ENCODE peak calls at places on chromosomes 5 and 9, in six cellular contexts. N, C, X, P, R and E are unnamed samples.

GRCh38 chr9:114824130-114824529 is 18.3 kb upstream of the TNFSF15 start:
- DNase-seq in C (no peak), R (no peak), X (no peak), N (no peak), P (no peak), E (no peak)

GRCh38 chr5:2201832-2202231 is 319.1 kb upstream of the IRX4 start:
- DNase-seq in R (no peak), C (no peak), P (peak; percentile 42), X (no peak), N (no peak), E (no peak)

GRCh38 chr5:97534166-97534565 is 351.1 kb upstream of the RIOK2 start:
- DNase-seq in C (no peak), R (no peak), P (no peak), N (no peak), X (peak; percentile 27), E (no peak)

GRCh38 chr9:2242778-2243395 is 227.7 kb downstream of the SMARCA2 start:
- DNase-seq in N (no peak), R (no peak), X (peak; percentile 33), P (no peak), C (no peak), E (no peak)

GRCh38 chr9:127706836-127707241 is at the start of gene CFAP157:
- DNase-seq in R (no peak), P (no peak), C (no peak), X (peak; percentile 28), N (no peak), E (no peak)

GRCh38 chr5:148998174-148998797 is 64.6 kb downstream of the SH3TC2 start:
- DNase-seq in P (no peak), X (no peak), C (no peak), R (no peak), N (no peak), E (no peak)

GRCh38 chr5:95845401-95845800 is 22.9 kb upstream of the GLRX start:
- DNase-seq in C (no peak), N (no peak), P (no peak), X (no peak), R (no peak), E (no peak)

GRCh38 chr9:19920401-19920800 is 131.6 kb upstream of the SLC24A2 start:
- DNase-seq in N (no peak), X (no peak), P (no peak), R (no peak), C (no peak), E (no peak)

GRCh38 chr9:137658778-137659177 is 40.0 kb downstream of the EHMT1 start:
- DNase-seq in P (peak; percentile 19), R (no peak), X (no peak), C (no peak), N (no peak), E (no peak)

GRCh38 chr5:10215366-10215765 is 34.3 kb downstream of the ATPSCKMT start:
- DNase-seq in R (no peak), P (no peak), X (no peak), N (no peak), C (no peak), E (no peak)

GRCh38 chr9:113570749-113571711 is 107.5 kb downstream of the RGS3 start:
- DNase-seq in N (no peak), C (peak; percentile 20), P (no peak), R (no peak), X (no peak), E (peak; percentile 50)

GRCh38 chr5:160423025-160423554 is 1.4 kb downstream of the PTTG1 start:
- DNase-seq in N (no peak), X (no peak), C (no peak), P (no peak), R (no peak), E (no peak)

GRCh38 chr9:12884736-12885395 is 110.0 kb downstream of the LURAP1L start:
- DNase-seq in X (no peak), C (no peak), P (no peak), N (no peak), R (no peak), E (no peak)

GRCh38 chr9:110069326-110070248 is 138.4 kb downstream of the C9orf152 start:
- DNase-seq in X (no peak), C (peak; percentile 85), P (no peak), R (no peak), N (no peak), E (peak; percentile 96)

GRCh38 chr5:157912621-157913325 is 53.8 kb upstream of the CLINT1 start:
- DNase-seq in R (no peak), X (peak; percentile 76), N (no peak), C (no peak), P (no peak), E (peak; percentile 70)

GRCh38 chr9:79572032-79572890 is 496 bp downstream of the TLE4 start:
- DNase-seq in C (peak; percentile 80), X (peak; percentile 59), R (no peak), N (peak; percentile 79), P (peak; percentile 92), E (peak; percentile 31)

GRCh38 chr5:67164856-67165523 is 31.6 kb downstream of the CD180 start:
- DNase-seq in C (no peak), N (no peak), R (no peak), X (no peak), P (peak; percentile 75), E (no peak)

GRCh38 chr5:67163863-67164595 is 32.6 kb downstream of the CD180 start:
- DNase-seq in P (peak; percentile 78), N (no peak), C (no peak), X (no peak), R (no peak), E (no peak)

GRCh38 chr5:67166886-67167285 is 29.7 kb downstream of the CD180 start:
- DNase-seq in X (no peak), N (no peak), P (no peak), R (no peak), C (no peak), E (no peak)

GRCh38 chr5:67166460-67166871 is 30.1 kb downstream of the CD180 start:
- DNase-seq in C (peak; percentile 88), X (peak; percentile 63), N (peak; percentile 69), P (peak; percentile 92), R (peak; percentile 21), E (peak; percentile 92)

DNA sequence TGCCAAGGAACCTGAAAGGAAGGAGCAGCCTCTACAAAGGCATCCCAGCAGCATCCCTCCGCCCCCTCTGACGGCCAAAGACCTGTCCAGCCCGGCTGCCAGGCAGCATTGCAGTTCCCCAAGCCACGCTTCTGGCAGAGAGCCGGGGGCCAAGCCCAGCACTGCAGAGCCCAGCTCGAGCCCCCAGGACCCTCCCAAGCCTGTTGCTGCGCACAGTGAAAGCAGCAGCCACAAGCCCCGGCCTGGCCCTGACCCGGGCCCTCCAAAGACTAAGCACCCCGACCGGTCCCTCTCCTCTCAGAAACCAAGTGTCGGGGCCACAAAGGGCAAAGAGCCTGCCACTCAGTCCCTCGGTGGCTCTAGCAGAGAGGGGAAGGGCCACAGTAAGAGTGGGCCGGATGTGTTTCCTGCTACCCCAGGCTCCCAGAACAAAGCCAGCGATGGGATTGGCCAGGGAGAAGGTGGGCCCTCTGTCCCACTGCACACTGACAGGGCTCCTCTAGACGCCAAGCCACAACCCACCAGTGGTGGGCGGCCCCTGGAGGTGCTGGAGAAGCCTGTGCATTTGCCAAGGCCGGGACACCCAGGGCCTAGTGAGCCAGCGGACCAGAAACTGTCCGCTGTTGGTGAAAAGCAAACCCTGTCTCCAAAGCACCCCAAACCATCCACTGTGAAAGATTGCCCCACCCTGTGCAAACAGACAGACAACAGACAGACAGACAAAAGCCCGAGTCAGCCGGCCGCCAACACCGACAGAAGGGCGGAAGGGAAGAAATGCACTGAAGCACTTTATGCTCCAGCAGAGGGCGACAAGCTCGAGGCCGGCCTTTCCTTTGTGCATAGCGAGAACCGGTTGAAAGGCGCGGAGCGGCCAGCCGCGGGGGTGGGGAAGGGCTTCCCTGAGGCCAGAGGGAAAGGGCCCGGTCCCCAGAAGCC is 30.8 kb downstream of the CD180 start:
- DNase-seq in R (peak; percentile 40), C (peak; percentile 95), X (peak; percentile 89), P (peak; percentile 95), N (peak; percentile 84), E (peak; percentile 73)
- TF ChIP-seq CTCF in R (peak; percentile 64), C (peak; percentile 29), X (no peak), P (peak; percentile 92), N (peak; percentile 65), E (no peak)

GRCh38 chr9:130417602-130418001 is 27.2 kb upstream of the ASS1 start:
- DNase-seq in C (no peak), P (no peak), R (no peak), N (peak; percentile 52), X (no peak), E (no peak)

GRCh38 chr9:130418776-130419175 is 26.0 kb upstream of the ASS1 start:
- DNase-seq in X (no peak), N (no peak), R (no peak), C (no peak), P (no peak), E (no peak)

GRCh38 chr9:130421802-130422276 is 22.9 kb upstream of the ASS1 start:
- DNase-seq in R (no peak), X (no peak), C (no peak), N (no peak), P (no peak), E (no peak)

GRCh38 chr9:130421154-130421801 is 23.5 kb upstream of the ASS1 start:
- DNase-seq in C (no peak), N (no peak), P (no peak), X (no peak), R (no peak), E (no peak)

DNA sequence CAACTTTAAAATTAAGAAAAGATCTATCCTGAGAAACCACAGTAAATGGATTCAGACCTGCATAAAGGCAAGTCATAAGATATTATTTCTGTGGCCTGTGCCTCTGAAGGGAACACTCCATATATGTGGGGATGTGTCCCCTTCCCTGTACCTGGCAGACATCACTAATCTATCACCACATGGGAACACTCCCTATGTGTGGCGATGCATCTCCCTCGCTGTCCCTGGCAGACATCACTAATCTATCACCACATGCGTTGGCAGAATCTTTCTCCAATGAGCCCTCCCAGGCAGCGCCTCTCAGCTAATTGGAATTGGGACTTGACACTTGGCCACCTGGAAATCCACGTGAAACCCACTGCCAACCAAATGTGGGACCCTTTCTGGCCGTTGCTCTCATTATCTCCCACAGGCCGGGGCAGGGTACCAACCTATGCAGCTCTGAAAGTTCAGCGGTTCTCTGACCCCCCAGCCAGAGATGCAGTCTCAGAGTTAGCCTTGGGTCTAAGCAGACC is 25.2 kb upstream of the ASS1 start:
- DNase-seq in N (no peak), P (no peak), X (no peak), C (no peak), R (no peak), E (no peak)
- TF ChIP-seq POLR2A in N (no peak), P (no peak), X (no peak), C (no peak), R (no peak), E (no peak)

GRCh38 chr9:80885894-80886293 is 803.5 kb downstream of the TLE1 start:
- DNase-seq in N (no peak), P (no peak), X (no peak), R (no peak), C (no peak), E (no peak)
- TF ChIP-seq CTCF in N (no peak), P (no peak), X (no peak), R (no peak), C (no peak), E (no peak)

GRCh38 chr5:43485406-43485805 is 1.7 kb upstream of the TMEM267 start:
- DNase-seq in N (no peak), C (no peak), R (no peak), X (no peak), P (no peak), E (no peak)

GRCh38 chr5:43486353-43486752 is 2.7 kb upstream of the TMEM267 start:
- DNase-seq in X (no peak), R (no peak), C (no peak), P (no peak), N (no peak), E (no peak)

GRCh38 chr5:43482490-43483064 is 1.1 kb downstream of the TMEM267 start:
- DNase-seq in X (no peak), R (no peak), P (no peak), C (no peak), N (no peak), E (no peak)

GRCh38 chr5:43483210-43484048 is at the start of gene TMEM267:
- DNase-seq in R (peak; percentile 53), N (peak; percentile 93), C (peak; percentile 95), X (peak; percentile 93), P (peak; percentile 99), E (peak; percentile 91)

GRCh38 chr5:43484049-43484849 is 584 bp upstream of the TMEM267 start:
- DNase-seq in X (peak; percentile 86), N (peak; percentile 90), C (peak; percentile 94), R (peak; percentile 36), P (peak; percentile 96), E (peak; percentile 96)
- TF ChIP-seq POLR2A in X (no peak), N (no peak), C (no peak), R (no peak), P (no peak), E (no peak)